ENCODE peak calls at places on chromosomes 11 and 22, in eight cellular contexts. Z is NCI-H2227 treated with DMSO at 0.1 percent for 48 hours; N is NCI-H460; U is RPMI8226; S is hypothalamus; P is heart left ventricle; O is central memory CD8-positive, alpha-beta T cell; E is T-cell. M is an unnamed sample.

GRCh38 chr22:40719599-40719998 is 40.3 kb downstream of the MCHR1 start:
- DNase-seq in Z (no peak), N (no peak), U (no peak), S (no peak), P (no peak), O (no peak), E (no peak), M (no peak)

GRCh38 chr22:39256979-39257378 is 12.2 kb upstream of the PDGFB start:
- DNase-seq in Z (no peak), N (no peak), U (no peak), S (no peak), P (no peak), O (no peak), E (no peak), M (no peak)

GRCh38 chr22:38967451-38968450 is 10.3 kb downstream of the APOBEC3A start:
- DNase-seq in Z (no peak), N (no peak), U (peak), S (no peak), P (no peak), O (no peak), E (no peak), M (no peak)

GRCh38 chr11:131749100-131749499 is 378.7 kb downstream of the NTM start:
- DNase-seq in Z (no peak), N (no peak), U (no peak), S (no peak), P (no peak), O (no peak), E (no peak), M (no peak)

GRCh38 chr11:110121204-110121603 is 28.0 kb downstream of the ZC3H12C start:
- DNase-seq in Z (no peak), N (no peak), U (no peak), S (no peak), P (no peak), O (no peak), E (no peak), M (no peak)

GRCh38 chr11:61054927-61055562 is 47.2 kb upstream of the CD5 start:
- DNase-seq in Z (no peak), N (no peak), U (no peak), S (no peak), P (no peak), O (no peak), E (no peak), M (no peak)

GRCh38 chr11:121717296-121717695 is 264.5 kb upstream of the SORL1-AS1 start:
- DNase-seq in Z (no peak), N (no peak), U (no peak), S (no peak), P (no peak), O (no peak), E (no peak), M (no peak)

GRCh38 chr11:75386912-75387311 is 12.4 kb upstream of the RPS3 start:
- DNase-seq in Z (no peak), N (no peak), U (no peak), S (no peak), P (no peak), O (no peak), E (no peak), M (no peak)

GRCh38 chr11:134596404-134596803 is 184.4 kb upstream of the B3GAT1 start:
- DNase-seq in Z (no peak), N (no peak), U (no peak), S (no peak), P (no peak), O (no peak), E (no peak), M (no peak)

GRCh38 chr11:134502153-134502550 is 90.1 kb upstream of the B3GAT1 start:
- DNase-seq in Z (no peak), N (no peak), U (no peak), S (no peak), P (no peak), O (no peak), E (no peak), M (no peak)

GRCh38 chr11:120168960-120169681 is 31.2 kb upstream of the TRIM29 start:
- DNase-seq in Z (peak), N (peak), U (peak), S (peak), P (peak), O (no peak), E (peak), M (no peak)

GRCh38 chr11:27720277-27720830 is 20.1 kb upstream of the BDNF start:
- DNase-seq in Z (no peak), N (no peak), U (peak), S (no peak), P (no peak), O (no peak), E (no peak), M (no peak)

GRCh38 chr11:134034496-134035381 is 34.1 kb upstream of the JAM3 start:
- DNase-seq in Z (no peak), N (no peak), U (peak), S (no peak), P (peak), O (no peak), E (no peak), M (no peak)

GRCh38 chr11:16758382-16759024 is 20.1 kb downstream of the C11orf58 start:
- DNase-seq in Z (no peak), N (no peak), U (no peak), S (no peak), P (no peak), O (no peak), E (no peak), M (no peak)